ENCODE peak calls at places on chromosome 7, in four cellular contexts. Q is GM23248, H is EH, A is right lobe of liver. J is an unnamed sample.

GRCh38 chr7:29345590-29345989 is 151.0 kb downstream of the CHN2 start:
- DNase-seq in H (peak; percentile 5), Q (peak; percentile 39), A (peak; percentile 49), J (peak; percentile 75)

GRCh38 chr7:4689668-4690067 is 7.6 kb downstream of the FOXK1 start:
- DNase-seq in H (no peak), Q (peak; percentile 36), A (no peak), J (peak; percentile 37)

GRCh38 chr7:81956520-81956919 is 186.7 kb upstream of the HGF start:
- DNase-seq in H (peak; percentile 52), A (no peak), Q (peak; percentile 50), J (peak; percentile 67)

GRCh38 chr7:124263232-124263827 is 230.5 kb upstream of the TMEM229A start:
- DNase-seq in Q (no peak), A (no peak), H (no peak), J (no peak)

GRCh38 chr7:1458676-1459511 is at the start of gene MICALL2:
- DNase-seq in A (peak; percentile 89), H (peak; percentile 94), Q (peak; percentile 97), J (peak; percentile 48)

GRCh38 chr7:51647931-51648351 is 331.3 kb upstream of the COBL start:
- DNase-seq in Q (no peak), H (no peak), A (no peak), J (peak; percentile 44)

GRCh38 chr7:28672397-28672797 is 260.1 kb downstream of the CREB5 start:
- DNase-seq in A (no peak), Q (no peak), H (no peak), J (peak; percentile 54)

GRCh38 chr7:126700807-126701604 is 551.7 kb downstream of the GRM8 start:
- DNase-seq in H (peak; percentile 87), Q (peak; percentile 96), A (peak; percentile 47), J (peak; percentile 86)

GRCh38 chr7:158710651-158711102 is 6.1 kb upstream of the NCAPG2 start:
- DNase-seq in Q (peak; percentile 76), A (no peak), H (peak; percentile 90), J (no peak)

GRCh38 chr7:63025815-63026214 is 972.8 kb upstream of the ZNF722 start:
- DNase-seq in A (no peak), H (no peak), Q (no peak), J (no peak)

GRCh38 chr7:25854608-25855497 is 297.1 kb upstream of the NFE2L3 start:
- DNase-seq in Q (peak; percentile 99), H (peak; percentile 91), A (no peak), J (peak; percentile 100)

GRCh38 chr7:81659697-81660395 is 110.0 kb downstream of the HGF start:
- DNase-seq in H (no peak), A (no peak), Q (no peak), J (no peak)

GRCh38 chr7:79434867-79435266 is 18.6 kb downstream of the MAGI2 start:
- DNase-seq in H (peak; percentile 66), Q (no peak), A (no peak), J (no peak)

GRCh38 chr7:2667843-2668242 is 20.2 kb upstream of the AMZ1 start:
- DNase-seq in A (no peak), H (no peak), Q (no peak), J (no peak)

GRCh38 chr7:85230623-85231022 is 43.8 kb upstream of the SEMA3D start:
- DNase-seq in H (no peak), Q (no peak), A (no peak), J (no peak)

GRCh38 chr7:127844707-127845331 is 186.4 kb downstream of the LRRC4 start:
- DNase-seq in A (peak; percentile 42), Q (peak; percentile 73), H (peak; percentile 41), J (peak; percentile 47)

GRCh38 chr7:63043657-63044543 is 954.7 kb upstream of the ZNF722 start:
- DNase-seq in A (no peak), H (no peak), Q (no peak), J (no peak)

J was measured in left kidney.